ENCODE peak calls at places on chromosomes 7 and 10, in ten cellular contexts. B is upper lobe of right lung; E is stimulated activated CD8-positive, alpha-beta memory T cell treated with anti-CD3 and anti-CD28 coated beads, Interleukin-2, amount 100 ng/mL, for 48 hours; S is NCI-H2171 treated with DMSO at 0.1 percent for 48 hours; X is activated T-cell treated with anti-CD3 and anti-CD28 coated beads for 1 hour; Z is activated effector memory CD4-positive, alpha-beta T cell treated with anti-CD3 and anti-CD28 coated beads, Interleukin-2, amount 50 U/mL, for 16 hours; R is fibroblast of gingiva; Q is amniotic stem cell; O is cerebellar cortex; K is activated naive CD4-positive, alpha-beta T cell treated with anti-CD3 and anti-CD28 coated beads for 36 hours. A is an unnamed sample.

GRCh38 chr10:119301397-119301796 is 94.0 kb downstream of the GRK5 start:
- DNase-seq in E (peak), K (peak), S (no peak), B (no peak), O (no peak), X (peak), Z (peak), Q (no peak), R (no peak), A (no peak)

GRCh38 chr10:102492983-102493382 is 9.5 kb downstream of the ACTR1A start:
- DNase-seq in X (no peak), R (peak), Q (no peak), K (no peak), O (peak), E (no peak), S (peak), B (no peak), Z (no peak), A (no peak)

GRCh38 chr10:104274762-104275721 is 6.1 kb downstream of the GSTO2 start:
- DNase-seq in Z (peak), S (no peak), O (peak), Q (no peak), R (peak), B (peak), X (peak), E (peak), K (peak), A (no peak)

GRCh38 chr7:33743594-33743993 is 161.7 kb upstream of the BMPER start:
- DNase-seq in Z (no peak), X (no peak), Q (no peak), S (no peak), R (peak), K (no peak), E (no peak), B (no peak), O (no peak), A (no peak)

GRCh38 chr10:132560248-132560731 is 22.7 kb downstream of the INPP5A start:
- DNase-seq in X (no peak), K (no peak), Q (no peak), S (no peak), Z (no peak), B (no peak), R (no peak), E (no peak), O (no peak), A (no peak)

GRCh38 chr7:1647961-1648631 is 22.0 kb upstream of the ELFN1 start:
- DNase-seq in X (no peak), R (no peak), Z (no peak), O (peak), K (no peak), S (peak), B (no peak), E (no peak), Q (no peak), A (no peak)

GRCh38 chr10:95588025-95588424 is 26.9 kb upstream of the SORBS1 start:
- DNase-seq in O (no peak), E (no peak), B (no peak), Z (no peak), R (no peak), S (no peak), K (no peak), X (no peak), Q (no peak), A (no peak)

GRCh38 chr7:134276951-134277350 is 39.8 kb downstream of the SLC35B4 start:
- DNase-seq in R (no peak), O (peak), S (peak), Q (no peak), Z (no peak), E (no peak), K (no peak), X (no peak), B (no peak), A (no peak)

GRCh38 chr7:134866581-134866980 is 87.1 kb downstream of the CALD1 start:
- DNase-seq in Z (no peak), K (no peak), R (peak), S (no peak), B (no peak), O (no peak), X (no peak), Q (no peak), E (no peak), A (no peak)

GRCh38 chr10:99526861-99527504 is 5.8 kb upstream of the NKX2-3 start:
- DNase-seq in S (no peak), Z (no peak), B (no peak), Q (no peak), K (no peak), E (no peak), O (no peak), R (no peak), X (no peak), A (no peak)

GRCh38 chr7:138796038-138796580 is 1.7 kb upstream of the TMEM213 start:
- DNase-seq in E (no peak), Q (no peak), R (no peak), X (no peak), K (no peak), S (no peak), O (no peak), B (no peak), Z (no peak), A (no peak)

GRCh38 chr7:99331002-99331401 is 5.3 kb downstream of the ARPC1A start:
- DNase-seq in O (no peak), X (no peak), Z (no peak), E (peak), K (peak), S (no peak), B (no peak), Q (no peak), R (no peak), A (no peak)

GRCh38 chr7:91636129-91636724 is 244.3 kb downstream of the MTERF1 start:
- DNase-seq in K (peak), X (no peak), O (no peak), R (no peak), S (peak), B (no peak), Z (no peak), E (no peak), Q (no peak), A (no peak)

GRCh38 chr7:18693401-18693800 is 197.9 kb downstream of the HDAC9 start:
- DNase-seq in S (no peak), R (peak), E (no peak), B (no peak), K (no peak), Z (no peak), Q (peak), O (no peak), X (no peak), A (no peak)

GRCh38 chr7:81676813-81677212 is 93.0 kb downstream of the HGF start:
- DNase-seq in S (peak), R (peak), K (no peak), E (no peak), X (no peak), Z (no peak), B (no peak), O (peak), Q (no peak), A (no peak)

GRCh38 chr10:65284495-65285041 is 1641.3 kb upstream of the LRRTM3 start:
- DNase-seq in B (no peak), Z (no peak), E (no peak), S (no peak), K (no peak), R (no peak), Q (no peak), O (no peak), X (no peak), A (no peak)

GRCh38 chr7:143279186-143280098 is 5.3 kb upstream of the TMEM139 start:
- DNase-seq in E (no peak), X (no peak), K (no peak), Q (peak), Z (no peak), O (no peak), R (peak), B (no peak), S (no peak), A (no peak)

GRCh38 chr10:53403688-53404087 is 631.1 kb upstream of the MBL2 start:
- DNase-seq in B (peak), O (no peak), R (no peak), X (no peak), Z (no peak), S (peak), Q (no peak), K (no peak), E (no peak), A (no peak)

GRCh38 chr7:84546403-84546802 is 351.8 kb upstream of the SEMA3A start:
- DNase-seq in O (no peak), Q (no peak), R (no peak), S (no peak), X (no peak), E (no peak), B (peak), K (no peak), Z (no peak), A (no peak)

GRCh38 chr10:104332243-104333036 is 5.8 kb downstream of the ITPRIP start:
- DNase-seq in E (no peak), S (no peak), K (no peak), B (no peak), X (no peak), R (no peak), Q (no peak), O (no peak), Z (peak), A (no peak)

GRCh38 chr7:34662058-34662457 is 4.0 kb downstream of the NPSR1 start:
- DNase-seq in O (no peak), R (no peak), Z (no peak), X (no peak), B (no peak), K (no peak), Q (no peak), E (no peak), S (no peak), A (no peak)

GRCh38 chr7:111744501-111745155 is 182.3 kb upstream of the IMMP2L start:
- DNase-seq in Z (no peak), K (no peak), O (no peak), E (no peak), S (no peak), Q (no peak), X (no peak), B (no peak), R (peak), A (no peak)

GRCh38 chr10:481636-482035 is 207.8 kb downstream of the DIP2C start:
- DNase-seq in Z (no peak), E (no peak), R (no peak), X (no peak), K (no peak), S (no peak), B (peak), Q (no peak), O (no peak), A (no peak)

GRCh38 chr10:58781873-58782488 is 269.3 kb downstream of the BICC1 start:
- DNase-seq in B (no peak), O (peak), E (no peak), S (peak), X (no peak), K (peak), R (peak), Q (no peak), Z (no peak), A (no peak)

GRCh38 chr7:140196361-140197217 is 19.8 kb upstream of the KDM7A start:
- DNase-seq in X (no peak), Z (no peak), O (peak), B (no peak), S (no peak), Q (no peak), E (no peak), R (peak), K (no peak), A (no peak)

GRCh38 chr7:40244226-40244625 is 109.4 kb downstream of the SUGCT start:
- DNase-seq in B (no peak), K (no peak), O (no peak), Q (no peak), X (no peak), R (peak), E (no peak), Z (no peak), S (no peak), A (no peak)

GRCh38 chr10:91762878-91763277 is 35.3 kb upstream of the TNKS2 start:
- DNase-seq in E (no peak), B (no peak), K (no peak), Q (no peak), Z (no peak), X (no peak), S (no peak), R (no peak), O (no peak), A (no peak)

GRCh38 chr7:2626498-2627117 is 5.2 kb upstream of the TTYH3 start:
- DNase-seq in Z (no peak), B (no peak), S (no peak), K (no peak), R (peak), E (no peak), O (no peak), Q (no peak), X (no peak), A (no peak)

GRCh38 chr7:43260980-43261878 is 148.8 kb downstream of the HECW1 start:
- DNase-seq in Q (peak), O (peak), X (peak), R (peak), E (peak), Z (peak), B (peak), S (peak), K (peak), A (peak)

GRCh38 chr10:77319557-77319956 is 318.1 kb downstream of the KCNMA1 start:
- DNase-seq in S (no peak), X (no peak), O (no peak), Z (no peak), B (no peak), K (no peak), E (no peak), R (peak), Q (no peak), A (no peak)

GRCh38 chr7:143205560-143206293 is 16.1 kb upstream of the TAS2R40 start:
- DNase-seq in O (no peak), B (no peak), Z (no peak), K (peak), Q (no peak), X (no peak), S (no peak), E (no peak), R (no peak), A (peak)

GRCh38 chr7:1380821-1381580 is 78.3 kb downstream of the MICALL2 start:
- DNase-seq in B (no peak), R (no peak), Q (no peak), K (no peak), Z (no peak), S (peak), E (no peak), O (no peak), X (no peak), A (no peak)

GRCh38 chr7:151514461-151515396 is 5.0 kb downstream of the RHEB start:
- DNase-seq in Q (no peak), O (no peak), K (no peak), E (no peak), R (no peak), S (no peak), Z (no peak), X (no peak), B (no peak), A (no peak)